ENCODE peak calls at places on chromosomes 16 and 17, in five cellular contexts. H, R, D, U and Y are unnamed samples.
A peak's percentile ranks its signal among the peaks of the same experiment; 100 is the strongest.

GRCh38 chr16:72637306-72637705 is 410.6 kb downstream of the ZFHX3 start:
- DNase-seq in H (no peak), D (no peak), R (no peak), U (no peak), Y (no peak)

GRCh38 chr17:31475378-31476162 is 84.1 kb downstream of the RAB11FIP4 start:
- DNase-seq in U (no peak), H (no peak), R (no peak), D (no peak), Y (no peak)

GRCh38 chr16:80973991-80974390 is 32.7 kb downstream of the CMC2 start:
- DNase-seq in U (no peak), D (no peak), R (no peak), H (no peak), Y (no peak)

GRCh38 chr16:67541391-67542263 is 13.0 kb downstream of the RIPOR1 start:
- DNase-seq in U (peak; percentile 45), R (no peak), D (no peak), H (no peak), Y (no peak)

GRCh38 chr17:77892469-77893143 is 65.9 kb upstream of the TNRC6C start:
- DNase-seq in D (no peak), U (no peak), R (no peak), H (no peak), Y (no peak)

GRCh38 chr16:3161235-3162018 is 26.6 kb upstream of the OR1F1 start:
- DNase-seq in H (no peak), R (no peak), U (no peak), D (no peak), Y (no peak)

GRCh38 chr17:70185280-70185679 is 15.9 kb downstream of the KCNJ2 start:
- DNase-seq in D (no peak), H (no peak), U (no peak), R (no peak), Y (no peak)

GRCh38 chr17:76996741-76997694 is 128.8 kb downstream of the MGAT5B start:
- DNase-seq in R (no peak), D (peak; percentile 70), U (no peak), H (no peak), Y (no peak)

GRCh38 chr17:72427761-72428109 is 306.9 kb downstream of the SOX9 start:
- DNase-seq in R (no peak), U (no peak), H (no peak), D (no peak), Y (no peak)

GRCh38 chr16:4385066-4385788 is 13.6 kb downstream of the VASN start:
- DNase-seq in H (no peak), D (no peak), R (no peak), U (no peak), Y (no peak)

GRCh38 chr17:9401434-9401833 is 174.2 kb downstream of the STX8 start:
- DNase-seq in H (no peak), D (no peak), U (no peak), R (no peak), Y (no peak)

GRCh38 chr17:37608369-37609169 is 649 bp downstream of the SYNRG start:
- DNase-seq in R (peak; percentile 13), D (peak; percentile 42), U (no peak), H (no peak), Y (peak; percentile 15)

GRCh38 chr16:9980981-9981380 is 201.2 kb downstream of the GRIN2A start:
- DNase-seq in U (no peak), R (no peak), H (no peak), D (no peak), Y (no peak)

GRCh38 chr16:17469011-17469741 is 1.6 kb downstream of the XYLT1 start:
- DNase-seq in D (no peak), R (no peak), U (no peak), H (no peak), Y (no peak)

GRCh38 chr17:42629420-42630009 is 20.0 kb downstream of the TUBG1 start:
- DNase-seq in R (no peak), D (no peak), H (no peak), U (no peak), Y (no peak)

GRCh38 chr16:63981639-63982038 is 1140.2 kb downstream of the CDH11 start:
- DNase-seq in D (no peak), H (no peak), U (no peak), R (no peak), Y (no peak)

GRCh38 chr16:12387786-12388185 is 411.3 kb downstream of the SNX29 start:
- DNase-seq in R (no peak), H (no peak), D (no peak), U (no peak), Y (no peak)

GRCh38 chr17:60305141-60305540 is 86.8 kb downstream of the USP32 start:
- DNase-seq in D (peak; percentile 60), H (no peak), U (no peak), R (no peak), Y (no peak)

GRCh38 chr16:57667526-57668258 is 414 bp upstream of the ADGRG3 start:
- DNase-seq in U (no peak), H (no peak), D (no peak), R (no peak), Y (no peak)

GRCh38 chr16:72763927-72764628 is 283.9 kb downstream of the ZFHX3 start:
- DNase-seq in R (no peak), U (no peak), H (no peak), D (no peak), Y (no peak)

GRCh38 chr17:40519089-40519775 is 17.8 kb upstream of the TNS4 start:
- DNase-seq in D (no peak), U (no peak), H (no peak), R (no peak), Y (no peak)

GRCh38 chr16:85800321-85800669 is 800 bp downstream of the COX4I1 start:
- DNase-seq in H (peak; percentile 37), R (no peak), U (no peak), D (peak; percentile 58), Y (no peak)

GRCh38 chr17:71828182-71828596 is 292.6 kb upstream of the SOX9 start:
- DNase-seq in H (no peak), D (no peak), U (no peak), R (no peak), Y (peak; percentile 70)

GRCh38 chr17:77854759-77855745 is 103.5 kb upstream of the TNRC6C start:
- DNase-seq in R (no peak), D (no peak), H (no peak), U (no peak), Y (no peak)

GRCh38 chr17:55285340-55286301 is 20.9 kb downstream of the HLF start:
- DNase-seq in D (no peak), U (peak; percentile 94), H (no peak), R (no peak), Y (no peak)